ENCODE peak calls at places on chromosomes 4 and X, in six cellular contexts. I is Peyer's patch, E is stomach, B is GM23248, N is psoas muscle, S is cardiac muscle cell. T is an unnamed sample. For H3K27me3 and H3K4me1, the result is how much of the 10 kb centered on the place peaks cover.

GRCh38 chr4:7774301-7775019 is 165.2 kb downstream of the AFAP1 start:
- DNase-seq in B (no peak), E (no peak), N (no peak), S (no peak), I (no peak), T (no peak)

GRCh38 chr4:43456383-43456782 is 563.9 kb downstream of the GRXCR1 start:
- DNase-seq in N (no peak), B (peak), S (peak), E (no peak), I (no peak), T (no peak)

GRCh38 chr4:152682143-152682542 is 2.3 kb upstream of the TMEM154 start:
- DNase-seq in N (no peak), E (no peak), S (no peak), B (no peak), I (no peak), T (no peak)

GRCh38 chr4:36236159-36236558 is 8.2 kb downstream of the ARAP2 start:
- DNase-seq in I (no peak), N (no peak), S (no peak), B (no peak), E (no peak), T (no peak)

GRCh38 chr4:112410364-112410763 is 105.6 kb downstream of the NEUROG2 start:
- DNase-seq in I (no peak), S (no peak), N (no peak), E (no peak), B (no peak), T (no peak)

GRCh38 chrX:71082778-71083177 is 12.9 kb upstream of the FOXO4 start:
- DNase-seq in E (no peak), I (no peak), N (no peak), S (no peak), B (no peak), T (no peak)

GRCh38 chr4:145907363-145907762 is 31.3 kb downstream of the ZNF827 start:
- DNase-seq in B (no peak), N (no peak), E (no peak), S (no peak), I (no peak), T (no peak)

GRCh38 chr4:26105815-26106699 is 192.0 kb downstream of the SMIM20 start:
- DNase-seq in N (no peak), I (no peak), E (no peak), S (peak), B (peak), T (no peak)

GRCh38 chrX:19059063-19059462 is 63.2 kb downstream of the ADGRG2 start:
- DNase-seq in B (no peak), N (no peak), S (no peak), I (no peak), E (no peak), T (no peak)

GRCh38 chr4:124104628-124105027 is 607.9 kb downstream of the ANKRD50 start:
- DNase-seq in E (no peak), N (no peak), S (no peak), I (no peak), B (no peak), T (no peak)

GRCh38 chrX:2928583-2929434 is at the start of gene ARSD:
- DNase-seq in N (peak), S (peak), B (peak), E (peak), I (peak), T (peak)

GRCh38 chr4:90842960-90843359 is 715.8 kb downstream of the CCSER1 start:
- DNase-seq in E (no peak), N (no peak), I (no peak), S (no peak), B (no peak), T (no peak)

GRCh38 chr4:19807505-19807904 is 444.2 kb upstream of the SLIT2 start:
- DNase-seq in B (peak), I (no peak), N (no peak), E (no peak), S (peak), T (no peak)

GRCh38 chrX:136318895-136319597 is 18.3 kb downstream of the ADGRG4 start:
- DNase-seq in S (no peak), N (no peak), B (no peak), I (no peak), E (no peak), T (no peak)

GRCh38 chr4:36173923-36174322 is 70.4 kb downstream of the ARAP2 start:
- DNase-seq in I (no peak), N (no peak), B (no peak), S (no peak), E (no peak), T (no peak)

GRCh38 chr4:179626687-179627086 is 2184.4 kb upstream of the AGA start:
- DNase-seq in I (no peak), E (no peak), S (no peak), B (no peak), N (no peak), T (no peak)

GRCh38 chr4:167025651-167026050 is 208.6 kb downstream of the SPOCK3 start:
- DNase-seq in B (no peak), E (no peak), I (no peak), S (no peak), N (no peak), T (no peak)

GRCh38 chr4:48756689-48757220 is 23.3 kb downstream of the FRYL start:
- DNase-seq in E (no peak), B (peak), S (no peak), I (no peak), N (no peak), T (no peak)

GRCh38 chr4:55834086-55834795 is 14.7 kb downstream of the EXOC1L start:
- DNase-seq in S (no peak), N (no peak), I (no peak), E (no peak), B (no peak), T (no peak)

GRCh38 chrX:72130156-72130761 is 1.5 kb downstream of the RTL5 start:
- DNase-seq in S (no peak), I (no peak), N (no peak), B (no peak), E (no peak), T (no peak)

GRCh38 chr4:109749388-109750082 is 19.7 kb upstream of the PLA2G12A start:
- DNase-seq in S (no peak), B (no peak), I (no peak), N (no peak), E (no peak), T (no peak)

GRCh38 chrX:40877869-40878268 is 142.5 kb upstream of the MED14 start:
- DNase-seq in I (no peak), E (no peak), S (peak), B (peak), N (no peak), T (peak)

GRCh38 chrX:152928761-152929400 is 31.0 kb downstream of the ZNF185 start:
- DNase-seq in E (no peak), N (no peak), B (no peak), S (no peak), I (no peak), T (no peak)

GRCh38 chrX:152929898-152930297 is 32.0 kb downstream of the ZNF185 start:
- DNase-seq in B (no peak), I (no peak), E (no peak), N (no peak), S (no peak), T (no peak)

GRCh38 chrX:152926279-152926678 is 28.4 kb downstream of the ZNF185 start:
- DNase-seq in E (peak), I (peak), S (peak), N (no peak), B (peak), T (peak)

GRCh38 chrX:152926923-152927322 is 29.1 kb downstream of the ZNF185 start:
- DNase-seq in N (no peak), S (no peak), I (no peak), E (no peak), B (peak), T (no peak)

GRCh38 chrX:152927858-152928760 is 30.2 kb downstream of the ZNF185 start:
- DNase-seq in N (no peak), I (no peak), E (no peak), B (no peak), S (no peak), T (no peak)
- H3K27me3 ChIP-seq in N (under half), I (under half), E (under half), B (under half), S (under half), T (under half)

GRCh38 chr4:73815145-73815544 is 21.3 kb upstream of the CXCL6 start:
- DNase-seq in S (no peak), I (no peak), E (no peak), B (no peak), N (no peak), T (no peak)

GRCh38 chr4:73814679-73815078 is 21.8 kb upstream of the CXCL6 start:
- DNase-seq in I (no peak), S (no peak), B (no peak), E (no peak), N (no peak), T (no peak)

GRCh38 chr4:73811841-73812240 is 24.6 kb upstream of the CXCL6 start:
- DNase-seq in N (no peak), I (no peak), E (no peak), B (no peak), S (no peak), T (no peak)

GRCh38 chr4:73810191-73810590 is 26.3 kb upstream of the CXCL6 start:
- DNase-seq in N (no peak), I (no peak), B (no peak), S (no peak), E (no peak), T (no peak)
- H3K4me1 ChIP-seq in N (under half), I (under half), B (under half), S (under half), E (under half), T (under half)

DNA sequence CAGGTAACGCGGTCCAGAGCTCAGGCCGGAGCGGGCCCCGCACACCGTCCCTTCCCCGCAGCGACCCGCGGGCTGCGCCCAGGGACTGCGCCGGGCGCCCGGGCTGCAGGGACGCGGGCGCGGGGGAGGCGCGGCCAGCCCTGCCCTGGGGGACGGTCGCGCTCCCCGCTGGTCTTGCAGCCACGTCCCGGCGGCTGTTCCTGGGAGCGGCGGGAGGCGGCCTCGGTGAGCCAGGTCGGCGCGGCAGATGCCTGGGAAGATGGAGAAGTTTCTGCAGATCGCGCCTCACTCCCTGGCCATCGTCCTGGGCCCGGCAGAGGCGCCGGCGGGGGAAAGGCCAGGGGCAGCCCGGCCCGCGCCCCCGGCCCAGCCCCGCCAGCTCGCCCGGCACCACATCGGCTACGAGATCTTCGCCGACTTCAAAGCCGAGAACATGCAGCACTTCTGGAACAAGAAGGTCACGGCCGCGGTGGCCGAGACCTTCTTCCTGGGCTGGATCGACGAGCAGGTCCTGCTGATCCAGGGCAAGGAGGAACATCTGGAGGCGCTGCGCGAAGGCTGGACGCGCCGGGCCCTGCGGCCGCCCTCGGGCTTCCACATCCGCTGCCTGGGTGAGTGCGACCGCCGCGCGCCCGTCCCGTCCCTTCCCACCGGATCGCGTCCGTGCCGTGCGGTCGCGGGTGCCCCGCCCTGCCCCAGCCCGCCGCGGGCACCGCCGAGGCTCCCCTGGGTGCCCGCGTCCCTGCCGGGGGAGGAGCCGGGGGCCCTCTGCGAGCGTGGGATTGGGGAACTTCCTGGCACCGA is 107.5 kb upstream of the STOX2 start:
- DNase-seq in S (peak), N (peak), I (no peak), E (peak), B (peak), T (no peak)
- H3K4me3 ChIP-seq in S (peak), N (peak), I (peak), E (peak), B (peak), T (no peak)

DNA sequence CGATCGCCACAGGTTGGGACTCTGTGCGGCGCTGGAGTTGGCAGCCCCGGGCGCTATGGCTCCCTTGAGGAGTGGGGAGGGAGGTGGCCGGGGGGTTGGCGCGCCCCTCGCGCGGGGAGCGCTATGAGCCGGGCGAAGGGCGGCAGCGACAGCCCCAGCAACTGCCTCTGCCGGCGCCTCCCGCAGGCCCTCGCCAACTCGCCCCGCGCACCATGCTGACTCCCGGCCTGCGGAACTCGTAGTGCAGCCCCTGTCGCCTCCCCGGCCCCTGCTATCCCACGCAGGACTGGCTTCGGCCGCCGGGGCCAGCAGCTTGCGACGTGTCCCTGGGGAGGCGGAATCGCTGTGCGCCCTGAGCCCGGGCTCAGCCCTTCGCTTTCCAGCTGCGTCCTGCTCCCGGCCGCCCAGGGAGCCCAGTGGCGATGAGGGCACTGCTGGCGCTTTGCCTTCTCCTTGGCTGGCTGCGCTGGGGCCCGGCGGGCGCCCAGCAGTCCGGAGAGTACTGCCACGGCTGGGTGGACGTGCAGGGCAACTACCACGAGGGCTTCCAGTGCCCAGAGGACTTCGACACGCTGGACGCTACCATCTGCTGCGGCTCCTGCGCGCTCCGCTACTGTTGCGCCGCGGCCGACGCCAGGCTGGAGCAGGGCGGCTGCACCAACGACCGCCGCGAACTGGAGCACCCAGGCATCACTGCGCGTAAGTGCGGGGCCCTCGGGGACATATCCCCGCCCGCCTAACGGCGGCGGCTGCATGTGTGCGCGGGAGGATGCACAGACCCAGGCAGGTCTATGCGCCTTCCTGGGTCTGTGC is 553 bp downstream of the SHISA3 start:
- DNase-seq in S (peak), E (no peak), B (peak), N (peak), I (no peak), T (no peak)
- H3K27me3 ChIP-seq in S (half or more), E (half or more), B (half or more), N (under half), I (under half), T (under half)

GRCh38 chr4:2785613-2786012 is 7.3 kb upstream of the SH3BP2 start:
- DNase-seq in N (no peak), B (no peak), S (no peak), E (peak), I (no peak), T (peak)
- H3K4me1 ChIP-seq in N (under half), B (under half), S (under half), E (under half), I (under half), T (under half)

GRCh38 chr4:38174811-38175210 is 214.6 kb downstream of the PTTG2 start:
- DNase-seq in S (no peak), B (no peak), N (no peak), I (no peak), E (no peak), T (no peak)

GRCh38 chr4:38179690-38180299 is 219.6 kb downstream of the PTTG2 start:
- DNase-seq in E (peak), N (no peak), S (peak), B (peak), I (peak), T (peak)

GRCh38 chr4:38178666-38178995 is 218.4 kb downstream of the PTTG2 start:
- DNase-seq in B (no peak), S (no peak), E (no peak), I (no peak), N (no peak), T (no peak)

GRCh38 chr4:38177792-38178665 is 217.8 kb downstream of the PTTG2 start:
- DNase-seq in E (peak), S (peak), B (peak), I (peak), N (peak), T (peak)

DNA sequence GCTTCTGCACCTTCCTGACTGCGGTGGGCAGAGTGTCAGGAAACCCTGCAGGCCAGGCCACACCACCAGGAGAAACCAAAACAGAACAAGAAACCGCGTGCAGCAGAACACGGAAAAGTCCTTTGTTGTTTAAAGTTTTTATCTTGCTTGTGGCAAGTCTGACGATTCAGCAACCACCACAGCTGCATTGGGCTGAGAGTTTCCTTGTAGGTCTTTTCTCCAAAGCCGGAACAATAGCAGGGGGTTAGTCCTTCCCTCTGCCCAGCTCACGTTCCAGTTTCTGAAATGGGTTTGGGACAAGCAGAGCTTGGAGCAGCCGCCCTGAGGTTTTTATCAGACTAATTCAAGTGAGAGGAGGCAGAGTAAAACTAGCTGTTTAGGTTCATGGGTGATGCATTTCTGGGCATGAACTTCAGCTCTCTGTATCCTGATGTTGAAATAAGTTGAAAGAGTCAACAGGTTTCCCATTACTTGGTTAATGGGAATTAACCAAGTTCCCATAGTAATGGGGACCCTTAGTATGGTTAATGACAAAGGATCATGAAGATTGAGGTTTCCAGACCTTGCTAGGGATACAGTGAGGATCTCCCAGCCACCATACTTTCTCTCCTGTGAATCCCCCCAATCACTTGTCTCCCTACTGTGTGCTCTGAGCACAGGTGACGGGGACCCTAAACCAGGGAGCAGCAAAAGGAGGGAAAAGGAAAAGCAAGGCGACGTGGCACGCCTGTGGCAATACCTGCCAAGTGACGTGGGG is 217.0 kb downstream of the PTTG2 start:
- DNase-seq in S (peak), E (peak), I (peak), N (no peak), B (peak), T (peak)
- H3K4me3 ChIP-seq in S (no peak), E (no peak), I (no peak), N (no peak), B (no peak), T (peak)

DNA sequence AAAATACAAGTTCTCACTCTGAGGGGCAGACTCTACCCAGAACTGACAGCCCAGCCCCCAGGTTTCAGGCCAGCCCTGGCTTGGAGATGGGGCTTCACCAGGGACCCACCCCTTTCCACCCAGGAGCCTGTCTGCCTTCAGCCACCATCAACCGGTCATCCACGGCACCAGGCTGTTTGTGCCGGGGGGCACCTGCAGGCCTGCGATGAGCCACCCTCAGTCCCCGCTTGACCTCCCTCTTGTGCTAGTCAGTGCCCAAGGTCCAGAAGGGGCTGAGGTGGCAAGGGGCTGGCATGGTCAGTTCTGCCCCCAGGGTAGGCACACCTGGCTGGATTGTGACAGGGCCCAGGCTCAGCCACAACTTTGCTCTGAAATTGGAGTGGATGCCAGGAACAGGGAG is 82.1 kb downstream of the ADRA2C start:
- DNase-seq in I (no peak), E (no peak), S (no peak), N (no peak), B (no peak), T (no peak)
- H3K27me3 ChIP-seq in I (under half), E (under half), S (under half), N (under half), B (under half), T (under half)

GRCh38 chr4:147488551-147488950 is 7.7 kb downstream of the EDNRA start:
- DNase-seq in S (no peak), E (no peak), N (no peak), B (peak), I (no peak), T (no peak)
- H3K4me1 ChIP-seq in S (under half), E (under half), N (under half), B (under half), I (under half), T (under half)